ENCODE peak calls at places on chromosomes 7 and 10, in six cellular contexts. T is tibial nerve, G is astrocyte of the cerebellum, U is heart right ventricle, Y is neural crest cell, S is RWPE1. P is an unnamed sample.

GRCh38 chr7:33873518-33873917 is 31.8 kb upstream of the BMPER start:
- DNase-seq in T (no peak), G (no peak), Y (no peak), S (no peak), U (no peak), P (no peak)

GRCh38 chr7:132933076-132933466 is 148.8 kb downstream of the CHCHD3 start:
- DNase-seq in S (peak; percentile 3), U (no peak), T (no peak), Y (no peak), G (peak; percentile 9), P (no peak)

GRCh38 chr10:118501637-118502440 is 93.6 kb downstream of the PRLHR start:
- DNase-seq in U (no peak), S (peak; percentile 92), Y (no peak), T (no peak), G (peak; percentile 22), P (no peak)

GRCh38 chr7:102424129-102424551 is 9.2 kb upstream of the ORAI2 start:
- DNase-seq in U (no peak), S (no peak), T (no peak), G (no peak), Y (no peak), P (no peak)

GRCh38 chr10:6203331-6204062 is 765 bp downstream of the PFKFB3 start:
- DNase-seq in Y (peak; percentile 66), T (no peak), G (no peak), S (peak; percentile 53), U (peak; percentile 66), P (no peak)

GRCh38 chr10:21572578-21572977 is 38.5 kb downstream of the MLLT10 start:
- DNase-seq in U (no peak), T (no peak), G (peak; percentile 9), S (no peak), Y (no peak), P (no peak)

GRCh38 chr7:156169474-156170370 is 357.5 kb upstream of the SHH start:
- DNase-seq in U (no peak), T (no peak), G (no peak), Y (no peak), S (no peak), P (peak; percentile 80)

GRCh38 chr7:117385340-117386124 is 41.8 kb downstream of the ASZ1 start:
- DNase-seq in S (no peak), T (no peak), Y (no peak), U (no peak), G (peak; percentile 12), P (no peak)

GRCh38 chr10:6035101-6035834 is 26.9 kb downstream of the IL2RA start:
- DNase-seq in S (no peak), U (no peak), G (no peak), Y (no peak), T (no peak), P (peak; percentile 80)

GRCh38 chr10:72039377-72039776 is 49.0 kb downstream of the SPOCK2 start:
- DNase-seq in Y (no peak), T (no peak), U (no peak), S (no peak), G (no peak), P (no peak)

GRCh38 chr10:125117941-125118630 is 42.3 kb downstream of the CTBP2 start:
- DNase-seq in Y (no peak), T (peak; percentile 21), U (no peak), G (no peak), S (no peak), P (no peak)

GRCh38 chr10:132443605-132443997 is 46.6 kb downstream of the PWWP2B start:
- DNase-seq in Y (no peak), G (no peak), S (no peak), U (no peak), T (no peak), P (no peak)

GRCh38 chr10:115851689-115852088 is 421.3 kb downstream of the GFRA1 start:
- DNase-seq in G (no peak), T (no peak), U (no peak), S (no peak), Y (no peak), P (no peak)

GRCh38 chr10:21031232-21031790 is 134.2 kb upstream of the NEBL start:
- DNase-seq in S (no peak), U (no peak), T (no peak), Y (no peak), G (no peak), P (no peak)

GRCh38 chr7:79282051-79282694 is 171.3 kb downstream of the MAGI2 start:
- DNase-seq in Y (no peak), G (peak; percentile 60), T (no peak), U (no peak), S (peak; percentile 36), P (no peak)

GRCh38 chr10:101570764-101571572 is 17.1 kb downstream of the POLL start:
- DNase-seq in Y (no peak), T (no peak), S (no peak), G (no peak), U (no peak), P (no peak)

GRCh38 chr10:15313844-15314243 is 57.2 kb downstream of the FAM171A1 start:
- DNase-seq in T (no peak), U (no peak), S (no peak), Y (no peak), G (no peak), P (no peak)

GRCh38 chr10:62057359-62057758 is 155.9 kb downstream of the ARID5B start:
- DNase-seq in G (no peak), U (no peak), Y (no peak), S (no peak), T (no peak), P (no peak)

GRCh38 chr10:3858051-3858845 is 73.2 kb upstream of the KLF6 start:
- DNase-seq in S (no peak), T (no peak), G (no peak), Y (no peak), U (no peak), P (no peak)

GRCh38 chr7:106419455-106420182 is 134.8 kb upstream of the NAMPT start:
- DNase-seq in Y (no peak), G (no peak), T (no peak), U (no peak), S (no peak), P (no peak)

GRCh38 chr7:26705567-26705966 is 158.8 kb downstream of the SKAP2 start:
- DNase-seq in U (no peak), S (peak; percentile 80), G (peak; percentile 86), Y (no peak), T (no peak), P (no peak)

GRCh38 chr7:120460928-120461327 is 188.0 kb downstream of the KCND2 start:
- DNase-seq in S (no peak), Y (no peak), U (no peak), T (no peak), G (no peak), P (no peak)

GRCh38 chr7:24879281-24879680 is 100.7 kb downstream of the OSBPL3 start:
- DNase-seq in Y (no peak), S (no peak), G (no peak), U (no peak), T (no peak), P (peak; percentile 46)

GRCh38 chr10:89173075-89173474 is 34.0 kb downstream of the CH25H start:
- DNase-seq in Y (no peak), U (no peak), G (no peak), S (no peak), T (no peak), P (no peak)

GRCh38 chr7:31814187-31814586 is 127.2 kb downstream of the PPP1R17 start:
- DNase-seq in T (no peak), G (no peak), U (no peak), S (no peak), Y (peak; percentile 3), P (no peak)

GRCh38 chr7:157006205-157006747 is 4.2 kb downstream of the MNX1 start:
- DNase-seq in T (no peak), S (no peak), G (no peak), Y (no peak), U (no peak), P (no peak)

GRCh38 chr10:50809596-50809995 is 69.9 kb downstream of the ASAH2B start:
- DNase-seq in U (no peak), G (no peak), Y (no peak), T (no peak), S (no peak), P (no peak)

GRCh38 chr7:45938626-45939302 is 17.7 kb upstream of the IGFBP3 start:
- DNase-seq in G (no peak), T (no peak), U (no peak), S (no peak), Y (no peak), P (no peak)
- TF ChIP-seq CTCF in G (no peak), T (no peak), U (no peak), S (no peak), Y (peak; percentile 40), P (peak; percentile 14)

DNA sequence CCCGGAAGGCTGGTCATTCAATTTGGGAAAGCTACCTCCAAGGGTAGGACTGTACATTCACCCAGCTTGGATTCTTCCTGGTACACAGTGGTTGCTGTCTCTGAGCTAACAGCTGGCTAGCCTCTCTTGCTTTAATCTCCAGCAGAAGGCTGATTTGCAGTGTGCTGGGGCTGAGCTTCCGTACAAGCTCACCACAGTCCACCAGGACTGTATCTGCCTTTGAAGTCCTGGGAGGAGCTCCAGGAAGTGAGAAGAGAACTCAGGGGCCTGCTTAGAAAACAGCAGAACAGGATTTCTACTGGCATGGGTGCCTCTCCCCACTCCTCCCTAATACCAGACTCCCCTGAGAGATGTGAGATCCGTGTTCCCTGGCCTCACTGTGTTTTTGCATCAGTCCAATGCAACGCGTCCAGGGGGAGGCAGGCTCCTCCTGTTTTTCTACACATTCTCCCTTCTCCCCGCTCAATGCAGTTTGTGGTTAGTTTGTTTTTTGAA is 6.6 kb downstream of the AFAP1L2 start:
- DNase-seq in G (no peak), S (no peak), U (no peak), T (no peak), Y (no peak), P (no peak)
- TF ChIP-seq CTCF in G (no peak), S (no peak), U (no peak), T (no peak), Y (no peak), P (no peak)

GRCh38 chr7:28298870-28299484 is 113.3 kb upstream of the CREB5 start:
- DNase-seq in G (peak; percentile 31), U (no peak), Y (peak; percentile 22), T (no peak), S (peak; percentile 64), P (no peak)
- TF ChIP-seq CTCF in G (peak; percentile 67), U (peak; percentile 59), Y (peak; percentile 69), T (peak; percentile 27), S (peak; percentile 71), P (peak; percentile 76)

GRCh38 chr7:141238546-141239218 is 164.8 kb downstream of the TMEM178B start:
- DNase-seq in G (no peak), S (no peak), T (no peak), Y (no peak), U (no peak), P (peak; percentile 64)
- TF ChIP-seq CTCF in G (no peak), S (no peak), T (no peak), Y (no peak), U (no peak), P (no peak)

GRCh38 chr7:1223196-1224092 is 9.2 kb upstream of the UNCX start:
- DNase-seq in T (no peak), S (no peak), G (no peak), U (no peak), Y (no peak), P (no peak)
- TF ChIP-seq CTCF in T (no peak), S (no peak), G (no peak), U (no peak), Y (peak; percentile 17), P (no peak)

DNA sequence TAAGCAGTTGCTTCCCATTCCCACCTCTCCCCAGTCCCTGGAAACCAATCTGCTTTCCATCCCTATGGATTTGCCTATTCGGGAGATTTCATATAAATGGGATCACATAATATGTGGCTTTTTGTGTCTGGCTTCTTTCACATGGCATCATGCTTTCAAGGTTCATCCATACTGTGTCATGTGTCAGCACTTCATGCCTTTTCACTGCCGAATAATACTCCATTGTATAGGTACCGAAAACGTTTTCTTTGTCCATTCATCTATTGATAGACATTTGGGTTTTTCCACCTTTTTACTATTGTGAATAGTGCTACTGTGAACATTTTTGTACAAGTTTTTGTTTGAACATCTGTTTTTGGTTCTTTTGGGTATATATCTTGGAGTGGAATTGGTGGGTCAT is 12.5 kb downstream of the RBM20 start:
- DNase-seq in U (no peak), S (no peak), Y (no peak), G (no peak), T (no peak), P (no peak)
- TF ChIP-seq CTCF in U (no peak), S (no peak), Y (no peak), G (no peak), T (no peak), P (no peak)

P was measured in osteocyte.